ENCODE peak calls at places on chromosomes 13 and 19, in five cellular contexts. One of them, this sample, is unnamed.

GRCh38 chr13:44231786-44232516 is 141.7 kb upstream of the SERP2 start:
- DNase-seq in T-helper 17 cell: no peak
- DNase-seq in HTR-8/SVneo: peak
- DNase-seq in NCI-H1417: no peak
- DNase-seq in brain microvascular endothelial cell: peak
- DNase-seq in this sample: no peak

GRCh38 chr19:6066661-6067646 is 43.3 kb downstream of the RFX2 start:
- DNase-seq in T-helper 17 cell: peak
- DNase-seq in HTR-8/SVneo: no peak
- DNase-seq in NCI-H1417: peak
- DNase-seq in brain microvascular endothelial cell: peak
- DNase-seq in this sample: peak

GRCh38 chr19:15424121-15424520 is 5.3 kb upstream of the AKAP8L start:
- DNase-seq in T-helper 17 cell: no peak
- DNase-seq in HTR-8/SVneo: no peak
- DNase-seq in NCI-H1417: no peak
- DNase-seq in brain microvascular endothelial cell: no peak
- DNase-seq in this sample: no peak

GRCh38 chr19:30135797-30136196 is 193.8 kb downstream of the URI1 start:
- DNase-seq in T-helper 17 cell: no peak
- DNase-seq in HTR-8/SVneo: no peak
- DNase-seq in NCI-H1417: no peak
- DNase-seq in brain microvascular endothelial cell: no peak
- DNase-seq in this sample: no peak

GRCh38 chr13:62119739-62120700 is 704.4 kb upstream of the PCDH20 start:
- DNase-seq in T-helper 17 cell: no peak
- DNase-seq in HTR-8/SVneo: peak
- DNase-seq in NCI-H1417: peak
- DNase-seq in brain microvascular endothelial cell: no peak
- DNase-seq in this sample: peak

GRCh38 chr13:28624707-28625432 is 34.1 kb upstream of the POMP start:
- DNase-seq in T-helper 17 cell: no peak
- DNase-seq in HTR-8/SVneo: no peak
- DNase-seq in NCI-H1417: peak
- DNase-seq in brain microvascular endothelial cell: no peak
- DNase-seq in this sample: no peak

GRCh38 chr19:22619371-22619770 is 14.8 kb upstream of the ZNF492 start:
- DNase-seq in T-helper 17 cell: no peak
- DNase-seq in HTR-8/SVneo: no peak
- DNase-seq in NCI-H1417: no peak
- DNase-seq in brain microvascular endothelial cell: no peak
- DNase-seq in this sample: no peak

GRCh38 chr13:97435794-97436193 is 1.8 kb downstream of the RAP2A start:
- DNase-seq in T-helper 17 cell: no peak
- DNase-seq in HTR-8/SVneo: no peak
- DNase-seq in NCI-H1417: peak
- DNase-seq in brain microvascular endothelial cell: no peak
- DNase-seq in this sample: no peak

GRCh38 chr19:18682807-18683108 is 722 bp upstream of the CRTC1 start:
- DNase-seq in T-helper 17 cell: no peak
- DNase-seq in HTR-8/SVneo: no peak
- DNase-seq in NCI-H1417: no peak
- DNase-seq in brain microvascular endothelial cell: no peak
- DNase-seq in this sample: no peak

GRCh38 chr13:32515246-32515645 is 23.3 kb downstream of the N4BP2L2 start:
- DNase-seq in T-helper 17 cell: no peak
- DNase-seq in HTR-8/SVneo: no peak
- DNase-seq in NCI-H1417: no peak
- DNase-seq in brain microvascular endothelial cell: no peak
- DNase-seq in this sample: no peak

GRCh38 chr13:39765801-39766463 is 110.5 kb downstream of the COG6 start:
- DNase-seq in T-helper 17 cell: no peak
- DNase-seq in HTR-8/SVneo: no peak
- DNase-seq in NCI-H1417: peak
- DNase-seq in brain microvascular endothelial cell: no peak
- DNase-seq in this sample: peak

GRCh38 chr13:95641291-95641811 is 3.2 kb downstream of the DZIP1 start:
- DNase-seq in T-helper 17 cell: no peak
- DNase-seq in HTR-8/SVneo: no peak
- DNase-seq in NCI-H1417: no peak
- DNase-seq in brain microvascular endothelial cell: no peak
- DNase-seq in this sample: no peak

GRCh38 chr13:75258159-75258782 is 223.7 kb downstream of the TBC1D4 start:
- DNase-seq in T-helper 17 cell: no peak
- DNase-seq in HTR-8/SVneo: peak
- DNase-seq in NCI-H1417: peak
- DNase-seq in brain microvascular endothelial cell: no peak
- DNase-seq in this sample: peak

GRCh38 chr13:42708391-42708790 is 73.0 kb upstream of the FAM216B start:
- DNase-seq in T-helper 17 cell: no peak
- DNase-seq in HTR-8/SVneo: no peak
- DNase-seq in NCI-H1417: no peak
- DNase-seq in brain microvascular endothelial cell: no peak
- DNase-seq in this sample: no peak

GRCh38 chr19:20038358-20039202 is 725 bp downstream of the ZNF682 start:
- DNase-seq in T-helper 17 cell: no peak
- DNase-seq in HTR-8/SVneo: no peak
- DNase-seq in NCI-H1417: peak
- DNase-seq in brain microvascular endothelial cell: no peak
- DNase-seq in this sample: peak

GRCh38 chr19:3632739-3633558 is 6.4 kb upstream of the CACTIN start:
- DNase-seq in T-helper 17 cell: no peak
- DNase-seq in HTR-8/SVneo: no peak
- DNase-seq in NCI-H1417: no peak
- DNase-seq in brain microvascular endothelial cell: no peak
- DNase-seq in this sample: no peak

GRCh38 chr19:13849991-13850909 is 26.7 kb upstream of the NANOS3 start:
- DNase-seq in T-helper 17 cell: peak
- DNase-seq in HTR-8/SVneo: no peak
- DNase-seq in NCI-H1417: peak
- DNase-seq in brain microvascular endothelial cell: peak
- DNase-seq in this sample: peak

GRCh38 chr19:13241321-13242104 is 91.3 kb downstream of the IER2 start:
- DNase-seq in T-helper 17 cell: no peak
- DNase-seq in HTR-8/SVneo: no peak
- DNase-seq in NCI-H1417: no peak
- DNase-seq in brain microvascular endothelial cell: no peak
- DNase-seq in this sample: no peak

This sample was measured in NCI-H748 treated with DMSO at 0.1 percent for 48 hours.